ENCODE peak calls at places on chromosomes 1 and 21, in seven cellular contexts. Z is stimulated activated CD4-positive, alpha-beta T cell treated with anti-CD3 and anti-CD28 coated beads, TNF-alpha, amount 100 ng/mL, for 4 hours; X is RWPE1; V is effector CD4-positive, alpha-beta T cell; Y is dorsolateral prefrontal cortex; P is activated CD4-positive, alpha-beta memory T cell treated with anti-CD3 and anti-CD28 coated beads, Interleukin-2, amount 10 ng/mL, durations not matched to agents 7 days and 5 days; H is amniotic epithelial cell. D is an unnamed sample.

GRCh38 chr21:41163086-41163485 is 4.9 kb upstream of the BACE2 start:
- DNase-seq in X (no peak), P (no peak), Y (no peak), V (no peak), H (no peak), Z (no peak), D (no peak)

GRCh38 chr1:37599940-37600339 is 4.2 kb upstream of the GNL2 start:
- DNase-seq in Y (no peak), Z (no peak), V (no peak), H (no peak), P (no peak), X (no peak), D (no peak)

GRCh38 chr21:36700961-36701911 is 2.3 kb downstream of the SIM2 start:
- DNase-seq in Y (no peak), H (no peak), V (no peak), X (no peak), Z (no peak), P (no peak), D (no peak)

GRCh38 chr1:21966247-21967000 is 10.4 kb upstream of the CELA3B start:
- DNase-seq in X (peak), H (peak), Z (no peak), Y (no peak), P (no peak), V (no peak), D (peak)

GRCh38 chr1:77316006-77316405 is 34.2 kb downstream of the AK5 start:
- DNase-seq in P (no peak), V (no peak), Y (no peak), Z (no peak), H (peak), X (no peak), D (peak)

GRCh38 chr1:61120307-61120840 is 38.0 kb downstream of the NFIA start:
- DNase-seq in V (no peak), Y (no peak), P (no peak), X (no peak), H (peak), Z (no peak), D (no peak)

GRCh38 chr1:19398309-19398760 is 86.2 kb downstream of the SLC66A1 start:
- DNase-seq in Y (no peak), P (no peak), Z (no peak), V (no peak), X (peak), H (peak), D (peak)

GRCh38 chr1:113459279-113459678 is 69.0 kb downstream of the MAGI3 start:
- DNase-seq in Y (no peak), H (peak), X (no peak), V (no peak), Z (no peak), P (no peak), D (peak)

GRCh38 chr1:5010236-5010635 is 355.8 kb downstream of the AJAP1 start:
- DNase-seq in X (no peak), Y (no peak), Z (no peak), V (no peak), P (no peak), H (no peak), D (no peak)

GRCh38 chr1:77678628-77679610 is 3.5 kb downstream of the ZZZ3 start:
- DNase-seq in V (no peak), Y (no peak), Z (no peak), H (no peak), X (no peak), P (no peak), D (no peak)

GRCh38 chr1:60101516-60101915 is 27.9 kb upstream of the C1orf87 start:
- DNase-seq in Y (no peak), V (no peak), P (no peak), H (no peak), X (no peak), Z (no peak), D (no peak)